ENCODE peak calls at places on chromosomes 16 and 17, in five cellular contexts. J, A, G, Q and P are unnamed samples.
A peak's percentile ranks its signal among the peaks of the same experiment; 100 is the strongest.

GRCh38 chr17:21211825-21212479 is 2.0 kb downstream of the TMEM11 start:
- DNase-seq in J (no peak), A (no peak), Q (no peak), G (no peak), P (no peak)

GRCh38 chr17:21210411-21211076 is 3.4 kb downstream of the TMEM11 start:
- DNase-seq in Q (no peak), G (no peak), J (no peak), A (no peak), P (no peak)

GRCh38 chr16:85328665-85329058 is 216.4 kb upstream of the CIBAR2 start:
- DNase-seq in A (no peak), J (no peak), G (no peak), Q (no peak), P (no peak)

GRCh38 chr17:59617141-59617757 is 2.4 kb upstream of the CLTC start:
- DNase-seq in Q (no peak), J (no peak), A (no peak), G (peak; percentile 9), P (no peak)

GRCh38 chr17:61492759-61493526 is 40.7 kb downstream of the TBX4 start:
- DNase-seq in J (no peak), G (no peak), A (no peak), Q (no peak), P (no peak)

GRCh38 chr17:48579738-48580543 is 1.8 kb upstream of the HOXB4 start:
- DNase-seq in J (no peak), A (no peak), Q (no peak), G (no peak), P (no peak)

GRCh38 chr16:66458853-66459252 is 31.8 kb downstream of the BEAN1 start:
- DNase-seq in G (no peak), J (no peak), A (peak; percentile 60), Q (no peak), P (no peak)

GRCh38 chr16:53911506-53911905 is 207.6 kb downstream of the FTO start:
- DNase-seq in A (no peak), J (no peak), G (no peak), Q (no peak), P (no peak)

GRCh38 chr17:50657054-50657453 is 22.4 kb downstream of the ABCC3 start:
- DNase-seq in G (no peak), A (no peak), J (no peak), Q (no peak), P (no peak)

GRCh38 chr16:20344630-20345029 is 7.9 kb downstream of the UMOD start:
- DNase-seq in Q (no peak), G (no peak), J (no peak), A (no peak), P (no peak)

GRCh38 chr17:68539536-68540469 is 27.6 kb downstream of the PRKAR1A start:
- DNase-seq in Q (no peak), J (no peak), G (no peak), A (no peak), P (no peak)

GRCh38 chr16:4666537-4667202 is 26.7 kb upstream of the NUDT16L1 start:
- DNase-seq in J (no peak), G (no peak), Q (no peak), A (no peak), P (no peak)
- TF ChIP-seq CTCF in J (no peak), G (no peak), Q (no peak), A (no peak), P (no peak)

DNA sequence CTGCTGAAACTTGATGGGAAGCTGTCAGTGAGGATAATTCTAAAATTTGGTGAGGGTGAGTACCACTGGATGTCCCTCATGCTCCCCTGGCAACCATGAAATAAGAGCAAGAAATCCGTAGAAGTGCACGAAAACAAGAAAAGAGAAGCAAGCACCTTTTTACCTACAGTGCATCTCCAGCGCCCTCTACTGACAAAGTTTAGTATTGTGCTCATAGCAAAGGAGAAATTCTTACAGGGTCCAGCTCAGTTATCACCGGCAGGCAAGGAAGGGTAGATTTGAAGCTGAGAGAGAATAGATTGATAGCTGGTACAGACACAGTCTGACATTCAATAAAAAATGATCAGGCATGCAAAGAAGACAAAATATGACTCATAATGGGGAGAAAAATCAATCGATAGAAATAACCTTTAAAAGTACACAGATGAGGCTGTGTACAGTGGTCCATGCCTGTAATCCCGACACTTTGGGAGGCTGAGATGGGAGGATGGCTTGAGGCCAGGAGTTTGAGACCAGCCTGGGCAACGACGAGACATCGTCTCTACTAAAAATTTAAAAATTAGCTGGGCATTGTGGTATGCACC is 28.3 kb upstream of the TEX2 start:
- DNase-seq in G (no peak), Q (no peak), J (no peak), A (no peak), P (no peak)
- TF ChIP-seq CTCF in G (peak; percentile 42), Q (peak; percentile 11), J (no peak), A (no peak), P (no peak)

GRCh38 chr16:58843675-58844074 is 109.6 kb upstream of the GOT2 start:
- DNase-seq in J (no peak), A (no peak), Q (no peak), G (peak; percentile 64), P (no peak)
- TF ChIP-seq CTCF in J (no peak), A (no peak), Q (peak; percentile 18), G (peak; percentile 45), P (no peak)

DNA sequence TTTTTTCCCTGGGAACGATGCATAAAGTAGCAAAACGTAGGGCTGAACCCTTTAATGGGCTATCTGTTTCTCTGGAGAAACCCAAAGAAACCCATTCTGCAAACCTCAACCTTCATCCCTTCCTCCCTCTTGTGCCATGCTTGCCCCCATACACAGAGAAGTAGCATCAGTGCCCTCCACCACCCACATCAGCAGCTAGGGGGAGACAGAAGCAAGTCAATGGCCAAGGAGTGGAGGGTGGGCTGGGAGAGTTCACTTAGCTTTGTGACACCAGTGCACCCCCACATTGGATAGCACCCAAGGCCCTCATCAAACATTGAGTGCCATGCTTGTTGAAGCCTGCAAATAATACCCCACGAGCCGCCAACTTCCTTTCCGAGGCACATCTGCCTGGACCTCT is 282.4 kb downstream of the ABCC12 start:
- DNase-seq in Q (no peak), A (no peak), J (no peak), G (no peak), P (no peak)
- TF ChIP-seq CTCF in Q (peak; percentile 16), A (no peak), J (no peak), G (peak; percentile 45), P (no peak)

DNA sequence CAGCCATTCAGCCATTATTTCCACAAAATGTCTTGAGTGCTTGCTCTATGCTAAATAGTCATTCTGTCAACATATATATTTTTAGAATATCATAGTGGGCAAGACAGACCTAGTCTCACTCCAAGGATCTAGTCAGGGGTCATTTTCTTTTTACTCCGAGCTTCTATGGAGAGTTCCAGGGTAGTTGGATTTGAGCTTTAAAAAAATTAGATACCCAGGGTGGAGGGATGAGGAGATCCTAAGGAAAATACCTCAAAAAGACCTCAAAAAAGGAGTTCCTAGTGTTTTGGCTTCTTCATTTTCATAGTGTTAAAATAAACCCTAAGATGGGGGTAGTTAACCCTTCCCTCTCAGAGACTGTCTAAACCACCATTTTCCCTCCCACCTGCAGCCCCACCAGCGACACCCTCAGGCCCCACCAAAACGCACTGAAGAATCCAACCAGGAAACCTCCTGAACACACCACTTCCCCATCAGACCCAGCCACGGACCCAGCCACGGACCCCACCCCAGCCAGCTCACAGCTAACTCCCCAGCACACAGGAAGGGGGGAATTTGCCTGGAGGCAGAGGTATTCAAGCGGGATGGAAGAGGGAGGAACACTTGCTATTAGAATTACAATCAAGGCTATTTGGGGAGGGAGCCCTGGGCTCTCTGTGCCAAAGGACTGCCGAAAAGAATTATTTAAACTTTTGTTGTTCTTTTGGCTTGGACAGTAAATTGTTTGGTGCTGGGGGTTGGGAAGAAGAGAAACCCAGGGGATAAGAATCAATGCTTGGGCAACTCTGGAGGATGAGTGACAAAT is 2.2 kb downstream of the ETV4 start:
- DNase-seq in J (no peak), G (no peak), A (no peak), Q (no peak), P (no peak)
- TF ChIP-seq CTCF in J (no peak), G (no peak), A (no peak), Q (no peak), P (no peak)

GRCh38 chr16:46686815-46687473 is 2.0 kb downstream of the VPS35 start:
- DNase-seq in Q (no peak), A (no peak), G (no peak), J (no peak), P (no peak)

GRCh38 chr16:46689492-46690280 is at the start of gene ORC6:
- DNase-seq in Q (peak; percentile 98), J (peak; percentile 98), A (peak; percentile 100), G (peak; percentile 95), P (peak; percentile 99)

GRCh38 chr16:46687486-46687885 is 1.5 kb downstream of the VPS35 start:
- DNase-seq in G (no peak), Q (no peak), J (no peak), A (no peak), P (no peak)

GRCh38 chr16:46688657-46689491 is at the start of gene VPS35:
- DNase-seq in G (peak; percentile 95), A (peak; percentile 100), J (peak; percentile 99), Q (peak; percentile 100), P (peak; percentile 100)

DNA sequence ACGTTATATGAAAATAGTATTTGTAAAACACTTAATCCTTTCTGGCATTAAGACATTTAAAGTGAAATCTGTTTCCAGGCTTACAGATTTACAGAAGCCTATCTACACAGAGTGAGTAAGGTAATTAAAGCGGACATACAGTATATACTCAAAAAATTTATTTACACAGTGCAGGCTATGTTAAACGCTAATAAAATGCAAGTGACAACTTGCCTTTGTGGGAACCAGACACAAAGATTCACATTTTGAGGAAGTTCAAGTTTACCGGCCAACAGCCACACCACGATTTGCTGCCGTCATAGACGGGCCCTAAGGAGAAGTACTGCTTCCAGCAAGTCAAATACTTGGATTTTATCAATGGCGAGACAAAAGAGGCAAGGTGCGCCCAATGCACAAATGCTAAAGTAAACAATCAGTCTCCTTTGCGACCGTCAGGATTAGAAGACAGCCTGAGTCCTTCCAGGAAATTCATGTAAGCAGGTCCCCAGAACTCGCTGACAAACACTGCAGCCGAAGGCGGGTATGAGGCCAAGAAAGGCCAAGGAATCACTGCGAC is 799 bp downstream of the VPS35 start:
- DNase-seq in J (no peak), G (no peak), A (no peak), Q (peak; percentile 25), P (no peak)
- TF ChIP-seq CTCF in J (no peak), G (peak; percentile 45), A (no peak), Q (no peak), P (no peak)

DNA sequence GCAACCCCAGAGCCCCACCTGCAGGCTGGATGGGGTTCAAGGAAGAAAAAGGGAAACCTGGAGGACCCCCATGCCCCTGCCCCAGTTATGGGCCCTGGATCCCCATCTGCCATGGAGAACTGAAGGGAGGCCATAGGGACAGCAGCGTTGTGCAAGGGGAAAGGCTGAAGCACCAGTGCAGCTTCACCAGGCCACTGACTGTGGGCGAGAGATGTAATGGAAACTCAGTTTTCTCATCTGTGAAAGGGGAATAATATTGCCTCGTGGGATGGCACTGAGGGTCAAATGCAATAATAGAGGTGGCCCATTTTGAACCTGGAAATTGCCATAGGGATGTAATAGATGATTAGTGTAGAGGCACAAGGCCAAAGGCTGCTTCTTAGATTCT is 9.9 kb upstream of the TSPOAP1 start:
- DNase-seq in A (no peak), G (no peak), J (no peak), Q (no peak), P (no peak)
- TF ChIP-seq CTCF in A (no peak), G (peak; percentile 25), J (no peak), Q (no peak), P (no peak)

GRCh38 chr16:4828567-4829320 is 18.3 kb downstream of the GLYR1 start:
- DNase-seq in A (no peak), Q (peak; percentile 55), J (no peak), G (no peak), P (no peak)
- TF ChIP-seq CTCF in A (no peak), Q (no peak), J (no peak), G (no peak), P (no peak)

GRCh38 chr17:28240688-28241340 is 78.2 kb upstream of the TMEM97 start:
- DNase-seq in A (no peak), J (no peak), Q (no peak), G (no peak), P (no peak)
- TF ChIP-seq CTCF in A (no peak), J (no peak), Q (no peak), G (no peak), P (no peak)